ENCODE peak calls at places on chromosomes 13 and 19, in six cellular contexts. One of them, this sample, is unnamed. For H3K27me3 and H3K4me1, the result is how much of the 10 kb centered on the place peaks cover.

GRCh38 chr13:27465611-27466010 is 15.2 kb upstream of the MTIF3 start:
- DNase-seq in endodermal cell: no peak
- DNase-seq in right cardiac atrium: no peak
- DNase-seq in DND-41: no peak
- DNase-seq in tibial artery: no peak
- DNase-seq in testis: no peak
- DNase-seq in this sample: no peak

GRCh38 chr13:97757807-97758206 is 195.7 kb upstream of the IPO5 start:
- DNase-seq in right cardiac atrium: peak
- DNase-seq in DND-41: no peak
- DNase-seq in endodermal cell: no peak
- DNase-seq in tibial artery: peak
- DNase-seq in testis: no peak
- DNase-seq in this sample: no peak

GRCh38 chr19:27779953-27780352 is 1433.0 kb downstream of the UQCRFS1 start:
- DNase-seq in endodermal cell: no peak
- DNase-seq in right cardiac atrium: no peak
- DNase-seq in DND-41: no peak
- DNase-seq in tibial artery: no peak
- DNase-seq in testis: no peak
- DNase-seq in this sample: no peak

GRCh38 chr13:95128045-95128643 is 173.1 kb downstream of the ABCC4 start:
- DNase-seq in tibial artery: no peak
- DNase-seq in DND-41: no peak
- DNase-seq in endodermal cell: no peak
- DNase-seq in testis: no peak
- DNase-seq in right cardiac atrium: no peak
- DNase-seq in this sample: no peak

GRCh38 chr19:10045371-10045770 is 32.1 kb downstream of the RDH8 start:
- DNase-seq in testis: no peak
- DNase-seq in DND-41: no peak
- DNase-seq in right cardiac atrium: no peak
- DNase-seq in tibial artery: no peak
- DNase-seq in endodermal cell: no peak
- DNase-seq in this sample: no peak

GRCh38 chr19:57934820-57935665 is at the start of gene ZNF418:
- DNase-seq in endodermal cell: peak
- DNase-seq in testis: peak
- DNase-seq in right cardiac atrium: peak
- DNase-seq in DND-41: no peak
- DNase-seq in tibial artery: no peak
- DNase-seq in this sample: peak

GRCh38 chr13:90321281-90321931 is 1026.1 kb upstream of the MIR17HG start:
- DNase-seq in DND-41: no peak
- DNase-seq in right cardiac atrium: no peak
- DNase-seq in testis: no peak
- DNase-seq in tibial artery: no peak
- DNase-seq in endodermal cell: no peak
- DNase-seq in this sample: no peak

GRCh38 chr19:799076-799881 is 2.0 kb downstream of the PTBP1 start:
- DNase-seq in tibial artery: no peak
- DNase-seq in testis: no peak
- DNase-seq in right cardiac atrium: peak
- DNase-seq in endodermal cell: peak
- DNase-seq in DND-41: peak
- DNase-seq in this sample: peak

GRCh38 chr19:7831452-7831851 is 1.4 kb downstream of the EVI5L start:
- DNase-seq in right cardiac atrium: no peak
- DNase-seq in tibial artery: no peak
- DNase-seq in testis: no peak
- DNase-seq in endodermal cell: peak
- DNase-seq in DND-41: no peak
- DNase-seq in this sample: no peak

GRCh38 chr19:2578391-2578826 is 102.5 kb downstream of the GADD45B start:
- DNase-seq in tibial artery: peak
- DNase-seq in testis: no peak
- DNase-seq in DND-41: no peak
- DNase-seq in right cardiac atrium: no peak
- DNase-seq in endodermal cell: peak
- DNase-seq in this sample: peak

GRCh38 chr13:51785592-51786424 is 18.2 kb downstream of the DHRS12 start:
- DNase-seq in endodermal cell: peak
- DNase-seq in right cardiac atrium: peak
- DNase-seq in tibial artery: no peak
- DNase-seq in DND-41: no peak
- DNase-seq in testis: peak
- DNase-seq in this sample: peak

GRCh38 chr19:18029617-18030338 is 21.8 kb downstream of the ARRDC2 start:
- DNase-seq in DND-41: no peak
- DNase-seq in right cardiac atrium: peak
- DNase-seq in testis: no peak
- DNase-seq in tibial artery: no peak
- DNase-seq in endodermal cell: no peak
- DNase-seq in this sample: peak

GRCh38 chr13:26558074-26558805 is 757 bp downstream of the WASF3 start:
- DNase-seq in right cardiac atrium: peak
- DNase-seq in tibial artery: no peak
- DNase-seq in testis: peak
- DNase-seq in DND-41: no peak
- DNase-seq in endodermal cell: peak
- DNase-seq in this sample: peak

GRCh38 chr19:14114854-14115253 is 2.7 kb downstream of the PRKACA start:
- DNase-seq in testis: peak
- DNase-seq in tibial artery: no peak
- DNase-seq in DND-41: peak
- DNase-seq in right cardiac atrium: peak
- DNase-seq in endodermal cell: peak
- DNase-seq in this sample: peak

GRCh38 chr13:100269837-100270236 is 180.9 kb downstream of the PCCA start:
- DNase-seq in DND-41: no peak
- DNase-seq in testis: peak
- DNase-seq in right cardiac atrium: peak
- DNase-seq in endodermal cell: no peak
- DNase-seq in tibial artery: peak
- DNase-seq in this sample: no peak

GRCh38 chr19:18379803-18380747 is 5.9 kb upstream of the GDF15 start:
- DNase-seq in testis: peak
- DNase-seq in endodermal cell: peak
- DNase-seq in right cardiac atrium: peak
- DNase-seq in tibial artery: peak
- DNase-seq in DND-41: no peak
- DNase-seq in this sample: peak

GRCh38 chr19:14089662-14090508 is 666 bp downstream of the SAMD1 start:
- DNase-seq in tibial artery: peak
- DNase-seq in testis: no peak
- DNase-seq in right cardiac atrium: peak
- DNase-seq in endodermal cell: peak
- DNase-seq in DND-41: peak
- DNase-seq in this sample: peak

GRCh38 chr13:27923794-27924528 is 4.2 kb downstream of the PDX1 start:
- DNase-seq in DND-41: no peak
- DNase-seq in testis: peak
- DNase-seq in endodermal cell: peak
- DNase-seq in tibial artery: no peak
- DNase-seq in right cardiac atrium: no peak
- DNase-seq in this sample: no peak

GRCh38 chr13:23427342-23428182 is 5.9 kb downstream of the SACS start:
- DNase-seq in DND-41: no peak
- DNase-seq in testis: peak
- DNase-seq in tibial artery: peak
- DNase-seq in right cardiac atrium: peak
- DNase-seq in endodermal cell: no peak
- DNase-seq in this sample: peak

GRCh38 chr19:41936416-41936850 is 8.2 kb upstream of the ERFL start:
- DNase-seq in endodermal cell: no peak
- DNase-seq in testis: no peak
- DNase-seq in tibial artery: no peak
- DNase-seq in right cardiac atrium: no peak
- DNase-seq in DND-41: no peak
- DNase-seq in this sample: no peak

GRCh38 chr19:4416268-4416667 is 13.8 kb downstream of the CHAF1A start:
- DNase-seq in tibial artery: no peak
- DNase-seq in endodermal cell: no peak
- DNase-seq in DND-41: no peak
- DNase-seq in testis: no peak
- DNase-seq in right cardiac atrium: no peak
- DNase-seq in this sample: no peak
- H3K27ac ChIP-seq in tibial artery: no peak
- H3K27ac ChIP-seq in endodermal cell: no peak
- H3K27ac ChIP-seq in DND-41: no peak
- H3K27ac ChIP-seq in testis: no peak
- H3K27ac ChIP-seq in right cardiac atrium: no peak
- H3K27ac ChIP-seq in this sample: no peak

GRCh38 chr19:44753932-44754742 is 5.6 kb downstream of the BCL3 start:
- DNase-seq in DND-41: peak
- DNase-seq in endodermal cell: peak
- DNase-seq in tibial artery: peak
- DNase-seq in testis: peak
- DNase-seq in right cardiac atrium: peak
- DNase-seq in this sample: peak

GRCh38 chr19:44754743-44755066 is 6.2 kb downstream of the BCL3 start:
- DNase-seq in tibial artery: no peak
- DNase-seq in right cardiac atrium: no peak
- DNase-seq in testis: no peak
- DNase-seq in DND-41: no peak
- DNase-seq in endodermal cell: no peak
- DNase-seq in this sample: no peak

GRCh38 chr19:44752816-44753618 is 4.5 kb downstream of the BCL3 start:
- DNase-seq in testis: peak
- DNase-seq in right cardiac atrium: peak
- DNase-seq in endodermal cell: peak
- DNase-seq in tibial artery: peak
- DNase-seq in DND-41: peak
- DNase-seq in this sample: peak

GRCh38 chr19:44752123-44752815 is 3.8 kb downstream of the BCL3 start:
- DNase-seq in right cardiac atrium: no peak
- DNase-seq in tibial artery: no peak
- DNase-seq in testis: no peak
- DNase-seq in DND-41: no peak
- DNase-seq in endodermal cell: no peak
- DNase-seq in this sample: no peak

DNA sequence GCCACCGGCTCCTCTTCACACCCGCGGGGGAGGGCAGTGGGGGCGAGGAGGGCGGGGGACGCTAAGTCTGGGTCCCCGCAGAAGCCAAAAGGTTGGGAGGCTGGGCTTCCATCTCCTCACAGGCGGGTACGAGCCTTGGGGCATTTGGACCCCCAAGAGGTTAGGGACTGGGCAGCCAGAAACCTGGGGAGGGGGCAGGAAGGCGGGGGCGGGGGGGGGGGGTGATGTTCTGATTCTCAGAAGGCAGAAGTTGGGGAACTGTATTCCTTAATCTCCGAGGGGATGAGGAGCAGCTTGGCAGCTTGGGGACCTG is 5.1 kb downstream of the BCL3 start:
- DNase-seq in right cardiac atrium: no peak
- DNase-seq in testis: no peak
- DNase-seq in DND-41: no peak
- DNase-seq in tibial artery: no peak
- DNase-seq in endodermal cell: no peak
- DNase-seq in this sample: no peak
- H3K27me3 ChIP-seq in right cardiac atrium: under half
- H3K27me3 ChIP-seq in testis: under half
- H3K27me3 ChIP-seq in DND-41: under half
- H3K27me3 ChIP-seq in tibial artery: under half
- H3K27me3 ChIP-seq in endodermal cell: half or more
- H3K27me3 ChIP-seq in this sample: under half

GRCh38 chr19:16894080-16894479 is 5.3 kb downstream of the F2RL3 start:
- DNase-seq in endodermal cell: no peak
- DNase-seq in right cardiac atrium: no peak
- DNase-seq in tibial artery: no peak
- DNase-seq in DND-41: no peak
- DNase-seq in testis: no peak
- DNase-seq in this sample: no peak

GRCh38 chr19:16896098-16896912 is 7.5 kb downstream of the F2RL3 start:
- DNase-seq in testis: peak
- DNase-seq in tibial artery: peak
- DNase-seq in right cardiac atrium: no peak
- DNase-seq in endodermal cell: peak
- DNase-seq in DND-41: no peak
- DNase-seq in this sample: peak

GRCh38 chr19:16893686-16893990 is 4.8 kb downstream of the F2RL3 start:
- DNase-seq in DND-41: no peak
- DNase-seq in right cardiac atrium: no peak
- DNase-seq in testis: no peak
- DNase-seq in tibial artery: peak
- DNase-seq in endodermal cell: no peak
- DNase-seq in this sample: no peak

GRCh38 chr19:16896913-16897571 is 8.2 kb downstream of the F2RL3 start:
- DNase-seq in tibial artery: peak
- DNase-seq in right cardiac atrium: peak
- DNase-seq in DND-41: no peak
- DNase-seq in endodermal cell: peak
- DNase-seq in testis: peak
- DNase-seq in this sample: peak

DNA sequence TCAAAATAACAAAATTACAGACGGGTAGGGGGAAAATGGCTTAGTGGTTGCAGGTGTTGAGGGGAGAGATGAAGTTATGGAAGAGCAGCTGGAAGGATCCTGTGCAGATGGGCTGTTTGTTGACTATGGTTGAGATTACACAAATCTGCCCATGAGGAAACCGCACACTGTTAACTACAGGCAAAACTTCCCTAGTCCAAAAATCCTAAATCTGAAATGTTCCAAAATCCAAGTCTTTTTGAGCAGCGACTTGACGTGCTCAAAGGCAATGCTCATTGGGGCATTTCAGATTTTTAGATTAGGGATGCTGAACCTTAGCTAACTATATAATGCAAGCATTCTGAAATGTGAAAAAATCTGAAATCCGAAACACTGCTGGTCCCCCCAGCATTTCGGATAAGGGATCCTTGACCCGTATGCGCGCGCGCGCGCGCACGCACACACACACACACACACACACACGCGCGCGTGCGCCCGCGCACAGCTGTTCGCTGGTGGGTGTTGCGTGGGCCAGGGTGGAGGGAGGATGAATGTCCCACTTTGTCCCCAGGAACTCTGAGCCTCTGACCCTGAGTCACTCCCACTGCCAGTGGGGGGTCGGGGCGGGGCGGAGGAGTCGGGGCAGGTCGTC is 6.8 kb downstream of the F2RL3 start:
- DNase-seq in testis: peak
- DNase-seq in tibial artery: no peak
- DNase-seq in right cardiac atrium: no peak
- DNase-seq in DND-41: no peak
- DNase-seq in endodermal cell: no peak
- DNase-seq in this sample: peak
- H3K4me1 ChIP-seq in testis: under half
- H3K4me1 ChIP-seq in tibial artery: under half
- H3K4me1 ChIP-seq in right cardiac atrium: under half
- H3K4me1 ChIP-seq in DND-41: under half
- H3K4me1 ChIP-seq in endodermal cell: under half
- H3K4me1 ChIP-seq in this sample: under half

DNA sequence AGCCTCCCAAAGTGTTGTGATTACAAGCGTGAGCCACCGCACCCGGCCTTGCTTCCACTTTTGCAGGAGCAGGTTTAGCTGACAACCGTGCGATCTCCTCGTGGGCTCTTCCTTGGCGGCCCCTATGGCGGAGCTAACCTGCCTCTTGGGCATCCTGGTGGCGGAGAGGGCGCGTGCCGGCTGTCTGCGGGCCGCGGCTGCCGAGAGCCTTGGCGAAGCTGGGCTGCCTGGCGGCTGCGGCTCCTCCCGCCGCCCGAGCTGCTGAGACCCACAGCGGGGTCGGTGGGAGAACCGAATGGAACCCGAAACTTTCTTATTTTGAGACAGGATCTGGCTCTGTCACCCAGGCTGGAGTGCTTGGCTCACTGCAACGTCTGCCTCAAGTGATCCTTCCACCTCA is 55.7 kb downstream of the NLRP12 start:
- DNase-seq in testis: no peak
- DNase-seq in tibial artery: no peak
- DNase-seq in endodermal cell: no peak
- DNase-seq in right cardiac atrium: no peak
- DNase-seq in DND-41: no peak
- DNase-seq in this sample: no peak
- H3K27ac ChIP-seq in testis: no peak
- H3K27ac ChIP-seq in tibial artery: no peak
- H3K27ac ChIP-seq in endodermal cell: no peak
- H3K27ac ChIP-seq in right cardiac atrium: peak
- H3K27ac ChIP-seq in DND-41: no peak
- H3K27ac ChIP-seq in this sample: no peak